ENCODE peak calls at places on chromosome 1, in four cellular contexts. S, X, V and E are unnamed samples.

GRCh38 chr1:3675436-3675835 is 23.1 kb downstream of the TP73 start:
- DNase-seq in S (no peak), X (no peak), V (no peak), E (no peak)

GRCh38 chr1:232166942-232167341 is 463.0 kb downstream of the SIPA1L2 start:
- DNase-seq in S (no peak), X (no peak), V (no peak), E (no peak)

GRCh38 chr1:33719771-33720670 is 143.9 kb upstream of the HMGB4 start:
- DNase-seq in S (no peak), X (peak; percentile 67), V (peak; percentile 1), E (no peak)

GRCh38 chr1:101484896-101485412 is 248.1 kb downstream of the S1PR1 start:
- DNase-seq in S (no peak), X (no peak), V (no peak), E (no peak)

GRCh38 chr1:89587728-89588127 is 45.2 kb upstream of the LRRC8C start:
- DNase-seq in S (no peak), X (peak; percentile 10), V (peak; percentile 58), E (no peak)

GRCh38 chr1:89001510-89001909 is 9.1 kb upstream of the KYAT3 start:
- DNase-seq in S (no peak), X (peak; percentile 45), V (peak; percentile 40), E (no peak)

GRCh38 chr1:110524311-110525249 is 5.6 kb upstream of the KCNA10 start:
- DNase-seq in S (peak; percentile 44), X (peak; percentile 30), V (peak; percentile 67), E (no peak)

GRCh38 chr1:227556288-227556687 is 7.1 kb upstream of the ZNF678 start:
- DNase-seq in S (no peak), X (no peak), V (no peak), E (no peak)

GRCh38 chr1:16922466-16922865 is 735 bp downstream of the CROCC start:
- DNase-seq in S (no peak), X (no peak), V (no peak), E (no peak)

GRCh38 chr1:116554924-116555323 is 15.9 kb downstream of the CD58 start:
- DNase-seq in S (no peak), X (no peak), V (no peak), E (no peak)

GRCh38 chr1:116559304-116559761 is 11.5 kb downstream of the CD58 start:
- DNase-seq in S (no peak), X (no peak), V (no peak), E (no peak)

GRCh38 chr1:116557323-116557878 is 13.4 kb downstream of the CD58 start:
- DNase-seq in S (no peak), X (no peak), V (no peak), E (no peak)

GRCh38 chr1:116558140-116558549 is 12.7 kb downstream of the CD58 start:
- DNase-seq in S (no peak), X (no peak), V (no peak), E (no peak)

GRCh38 chr1:116556289-116557006 is 14.4 kb downstream of the CD58 start:
- DNase-seq in S (peak; percentile 80), X (peak; percentile 97), V (peak; percentile 74), E (peak; percentile 57)
- TF ChIP-seq CTCF in S (no peak), X (no peak), V (no peak), E (no peak)

GRCh38 chr1:43986712-43987111 is 4.7 kb upstream of the CCDC24 start:
- DNase-seq in S (peak; percentile 58), X (no peak), V (no peak), E (no peak)
- TF ChIP-seq CTCF in S (peak; percentile 17), X (no peak), V (peak; percentile 32), E (no peak)

DNA sequence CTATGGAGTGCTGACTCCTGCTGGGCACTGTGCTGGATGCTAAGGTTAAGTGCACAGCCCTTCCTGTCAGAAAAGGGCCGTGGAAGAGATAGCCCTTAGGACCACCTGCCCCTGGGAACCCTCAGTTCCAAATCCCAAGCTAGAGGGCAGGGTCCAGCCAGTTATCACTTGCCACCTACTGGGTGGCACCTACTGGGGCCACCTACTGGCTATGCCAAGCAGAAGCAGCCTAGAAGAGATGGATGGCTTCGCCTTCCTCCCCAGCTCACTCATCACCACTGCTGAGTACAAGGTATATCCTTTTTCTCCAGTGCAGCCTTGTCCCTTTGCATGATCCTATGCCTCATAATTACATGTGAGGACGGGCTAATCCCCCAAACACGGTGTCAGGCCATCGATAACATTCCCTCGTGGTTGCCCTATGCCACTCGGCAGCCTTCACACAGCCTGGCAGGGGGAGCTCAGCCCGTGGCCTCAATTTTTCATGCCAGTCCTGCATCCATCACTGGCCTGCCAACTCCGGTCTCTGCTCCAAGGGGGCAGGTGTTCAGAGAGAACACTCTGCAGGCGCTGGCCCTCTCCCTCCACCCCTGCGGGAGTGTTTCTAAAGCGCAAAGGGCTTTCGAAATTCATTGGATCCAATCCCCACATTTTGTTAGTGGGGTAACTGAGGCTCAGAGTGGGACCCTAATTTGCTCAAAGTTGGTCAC is 49.0 kb downstream of the SYT2 start:
- DNase-seq in S (no peak), X (no peak), V (no peak), E (no peak)
- TF ChIP-seq CTCF in S (peak; percentile 18), X (peak; percentile 9), V (peak; percentile 38), E (peak; percentile 17)

GRCh38 chr1:203306089-203306969 is 1.0 kb downstream of the BTG2 start:
- DNase-seq in S (peak; percentile 87), X (peak; percentile 89), V (peak; percentile 79), E (no peak)
- TF ChIP-seq CTCF in S (no peak), X (no peak), V (peak; percentile 8), E (no peak)

GRCh38 chr1:163777205-163777604 is 455.5 kb downstream of the NUF2 start:
- DNase-seq in S (no peak), X (no peak), V (no peak), E (no peak)
- TF ChIP-seq CTCF in S (no peak), X (no peak), V (no peak), E (no peak)

DNA sequence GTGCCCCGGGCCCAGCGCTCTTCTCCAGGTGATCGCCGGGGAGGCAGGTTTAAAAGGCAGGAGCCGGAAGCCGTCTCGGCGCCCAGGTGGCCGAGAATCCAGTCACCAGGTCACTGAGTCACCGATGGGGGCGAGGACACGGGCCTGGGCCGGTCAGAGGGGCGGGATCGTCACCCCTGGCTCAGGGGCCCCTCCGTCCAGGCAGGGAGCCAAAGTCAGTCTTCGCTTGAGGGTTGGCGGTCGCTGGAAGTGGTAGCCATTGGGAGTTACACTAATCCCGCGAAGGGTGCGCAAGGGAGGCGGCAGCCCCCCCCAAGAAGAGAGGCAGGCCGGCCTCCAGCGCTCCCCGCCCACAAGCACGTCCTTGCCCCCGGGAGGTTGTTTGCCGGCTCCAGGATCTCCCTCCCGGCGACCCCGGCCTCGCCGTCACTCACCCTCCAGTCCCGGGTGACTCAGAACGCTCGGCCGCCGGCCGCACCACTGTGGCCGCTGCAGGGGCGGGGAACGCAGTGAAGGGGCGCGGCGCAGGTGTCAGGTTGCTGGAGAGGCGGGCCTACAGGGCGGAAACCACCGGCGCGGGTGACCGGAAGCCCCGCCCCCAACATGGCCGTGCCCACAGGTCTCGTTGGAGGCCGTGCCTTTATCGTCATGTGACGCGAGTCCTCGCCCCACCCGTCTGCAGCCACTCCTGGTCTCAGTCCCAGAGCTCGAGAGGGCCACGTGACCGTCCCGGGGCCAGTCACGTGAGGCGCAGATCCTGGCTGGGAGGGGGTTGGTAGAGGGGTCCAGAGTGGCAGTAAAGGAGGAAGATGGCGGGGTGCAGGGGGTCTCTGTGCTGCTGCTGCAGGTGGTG is at the start of the genes CLCN6 and MTHFR:
- DNase-seq in S (peak; percentile 100), X (peak; percentile 99), V (peak; percentile 100), E (peak; percentile 98)
- TF ChIP-seq CTCF in S (no peak), X (no peak), V (no peak), E (no peak)

GRCh38 chr1:154607084-154607747 is 770 bp downstream of the ADAR start:
- DNase-seq in S (peak; percentile 43), X (peak; percentile 62), V (peak; percentile 59), E (peak; percentile 28)
- TF ChIP-seq CTCF in S (no peak), X (no peak), V (peak; percentile 6), E (no peak)

GRCh38 chr1:209625205-209625549 is 27.0 kb downstream of the LAMB3 start:
- DNase-seq in S (no peak), X (no peak), V (no peak), E (no peak)
- TF ChIP-seq CTCF in S (no peak), X (no peak), V (no peak), E (no peak)